ENCODE peak calls at places on chromosomes 2 and 18, in six cellular contexts. One of them, this sample, is unnamed.

GRCh38 chr2:165328272-165328671 is 89.1 kb downstream of the SCN2A start:
- DNase-seq in choroid plexus epithelial cell: no peak
- DNase-seq in activated T-cell treated with anti-CD3 and anti-CD28 coated beads for 24 hours: no peak
- DNase-seq in GDM1: peak; percentile 41
- DNase-seq in putamen: no peak
- DNase-seq in CD8-positive, alpha-beta memory T cell: no peak
- DNase-seq in this sample: no peak

GRCh38 chr2:144115892-144116291 is 404.0 kb downstream of the ZEB2 start:
- DNase-seq in choroid plexus epithelial cell: no peak
- DNase-seq in activated T-cell treated with anti-CD3 and anti-CD28 coated beads for 24 hours: no peak
- DNase-seq in GDM1: no peak
- DNase-seq in putamen: no peak
- DNase-seq in CD8-positive, alpha-beta memory T cell: no peak
- DNase-seq in this sample: peak; percentile 69

GRCh38 chr2:33123216-33123615 is 176.5 kb downstream of the LTBP1 start:
- DNase-seq in choroid plexus epithelial cell: no peak
- DNase-seq in activated T-cell treated with anti-CD3 and anti-CD28 coated beads for 24 hours: no peak
- DNase-seq in GDM1: no peak
- DNase-seq in putamen: no peak
- DNase-seq in CD8-positive, alpha-beta memory T cell: no peak
- DNase-seq in this sample: peak; percentile 61

GRCh38 chr2:108377815-108378630 is at the start of gene SULT1C4:
- DNase-seq in choroid plexus epithelial cell: peak; percentile 66
- DNase-seq in activated T-cell treated with anti-CD3 and anti-CD28 coated beads for 24 hours: no peak
- DNase-seq in GDM1: no peak
- DNase-seq in putamen: peak; percentile 24
- DNase-seq in CD8-positive, alpha-beta memory T cell: no peak
- DNase-seq in this sample: peak; percentile 66

GRCh38 chr2:202541137-202541536 is 93.6 kb upstream of the FAM117B start:
- DNase-seq in choroid plexus epithelial cell: no peak
- DNase-seq in activated T-cell treated with anti-CD3 and anti-CD28 coated beads for 24 hours: no peak
- DNase-seq in GDM1: no peak
- DNase-seq in putamen: no peak
- DNase-seq in CD8-positive, alpha-beta memory T cell: no peak
- DNase-seq in this sample: no peak

GRCh38 chr2:55232863-55233657 is 572 bp downstream of the RPS27A start:
- DNase-seq in choroid plexus epithelial cell: peak; percentile 51
- DNase-seq in activated T-cell treated with anti-CD3 and anti-CD28 coated beads for 24 hours: no peak
- DNase-seq in GDM1: no peak
- DNase-seq in putamen: no peak
- DNase-seq in CD8-positive, alpha-beta memory T cell: peak; percentile 63
- DNase-seq in this sample: peak; percentile 21

GRCh38 chr2:178404380-178404767 is 46.6 kb downstream of the PRKRA start:
- DNase-seq in choroid plexus epithelial cell: peak; percentile 78
- DNase-seq in activated T-cell treated with anti-CD3 and anti-CD28 coated beads for 24 hours: no peak
- DNase-seq in GDM1: no peak
- DNase-seq in putamen: no peak
- DNase-seq in CD8-positive, alpha-beta memory T cell: no peak
- DNase-seq in this sample: peak; percentile 95

GRCh38 chr18:48186084-48186798 is 222.9 kb downstream of the ZBTB7C start:
- DNase-seq in choroid plexus epithelial cell: no peak
- DNase-seq in activated T-cell treated with anti-CD3 and anti-CD28 coated beads for 24 hours: no peak
- DNase-seq in GDM1: no peak
- DNase-seq in putamen: no peak
- DNase-seq in CD8-positive, alpha-beta memory T cell: no peak
- DNase-seq in this sample: no peak

GRCh38 chr2:239545741-239546392 is 145.0 kb upstream of the HDAC4 start:
- DNase-seq in choroid plexus epithelial cell: no peak
- DNase-seq in activated T-cell treated with anti-CD3 and anti-CD28 coated beads for 24 hours: no peak
- DNase-seq in GDM1: no peak
- DNase-seq in putamen: no peak
- DNase-seq in CD8-positive, alpha-beta memory T cell: no peak
- DNase-seq in this sample: no peak

GRCh38 chr18:79542876-79543750 is 136.5 kb upstream of the CTDP1 start:
- DNase-seq in choroid plexus epithelial cell: no peak
- DNase-seq in activated T-cell treated with anti-CD3 and anti-CD28 coated beads for 24 hours: no peak
- DNase-seq in GDM1: no peak
- DNase-seq in putamen: peak; percentile 19
- DNase-seq in CD8-positive, alpha-beta memory T cell: no peak
- DNase-seq in this sample: no peak

GRCh38 chr2:20615466-20616241 is 35.2 kb downstream of the HS1BP3 start:
- DNase-seq in choroid plexus epithelial cell: no peak
- DNase-seq in activated T-cell treated with anti-CD3 and anti-CD28 coated beads for 24 hours: no peak
- DNase-seq in GDM1: no peak
- DNase-seq in putamen: no peak
- DNase-seq in CD8-positive, alpha-beta memory T cell: no peak
- DNase-seq in this sample: no peak

GRCh38 chr2:75241696-75242095 is 42.4 kb upstream of the TACR1 start:
- DNase-seq in choroid plexus epithelial cell: peak; percentile 59
- DNase-seq in activated T-cell treated with anti-CD3 and anti-CD28 coated beads for 24 hours: no peak
- DNase-seq in GDM1: no peak
- DNase-seq in putamen: no peak
- DNase-seq in CD8-positive, alpha-beta memory T cell: no peak
- DNase-seq in this sample: peak; percentile 43

GRCh38 chr2:240759454-240759853 is 60.6 kb downstream of the KIF1A start:
- DNase-seq in choroid plexus epithelial cell: no peak
- DNase-seq in activated T-cell treated with anti-CD3 and anti-CD28 coated beads for 24 hours: no peak
- DNase-seq in GDM1: no peak
- DNase-seq in putamen: no peak
- DNase-seq in CD8-positive, alpha-beta memory T cell: no peak
- DNase-seq in this sample: no peak

GRCh38 chr2:64018715-64019082 is 529 bp downstream of the VPS54 start:
- DNase-seq in choroid plexus epithelial cell: peak; percentile 35
- DNase-seq in activated T-cell treated with anti-CD3 and anti-CD28 coated beads for 24 hours: no peak
- DNase-seq in GDM1: no peak
- DNase-seq in putamen: peak; percentile 25
- DNase-seq in CD8-positive, alpha-beta memory T cell: no peak
- DNase-seq in this sample: no peak

GRCh38 chr2:55309441-55309840 is 40.4 kb upstream of the MTIF2 start:
- DNase-seq in choroid plexus epithelial cell: peak; percentile 76
- DNase-seq in activated T-cell treated with anti-CD3 and anti-CD28 coated beads for 24 hours: no peak
- DNase-seq in GDM1: no peak
- DNase-seq in putamen: no peak
- DNase-seq in CD8-positive, alpha-beta memory T cell: no peak
- DNase-seq in this sample: peak; percentile 80

GRCh38 chr18:75779450-75779849 is 351.9 kb upstream of the SMIM21 start:
- DNase-seq in choroid plexus epithelial cell: no peak
- DNase-seq in activated T-cell treated with anti-CD3 and anti-CD28 coated beads for 24 hours: no peak
- DNase-seq in GDM1: no peak
- DNase-seq in putamen: no peak
- DNase-seq in CD8-positive, alpha-beta memory T cell: no peak
- DNase-seq in this sample: no peak

GRCh38 chr2:165371356-165371755 is 98.1 kb upstream of the CSRNP3 start:
- DNase-seq in choroid plexus epithelial cell: no peak
- DNase-seq in activated T-cell treated with anti-CD3 and anti-CD28 coated beads for 24 hours: no peak
- DNase-seq in GDM1: no peak
- DNase-seq in putamen: no peak
- DNase-seq in CD8-positive, alpha-beta memory T cell: no peak
- DNase-seq in this sample: no peak

GRCh38 chr2:11506611-11506969 is 27.3 kb upstream of the GREB1 start:
- DNase-seq in choroid plexus epithelial cell: no peak
- DNase-seq in activated T-cell treated with anti-CD3 and anti-CD28 coated beads for 24 hours: no peak
- DNase-seq in GDM1: no peak
- DNase-seq in putamen: no peak
- DNase-seq in CD8-positive, alpha-beta memory T cell: no peak
- DNase-seq in this sample: no peak

This sample was measured in IMR-90.